ENCODE peak calls at places on chromosomes 12 and 14, in four cellular contexts. One of them, this sample, is unnamed.

GRCh38 chr14:24978862-24979724 is 70.9 kb downstream of the STXBP6 start:
- ATAC-seq in left cardiac atrium: no peak
- ATAC-seq in GM12878: peak; percentile 81
- ATAC-seq in esophagus mucosa: no peak
- ATAC-seq in this sample: no peak

GRCh38 chr14:88546621-88547385 is 8.0 kb downstream of the PTPN21 start:
- ATAC-seq in left cardiac atrium: no peak
- ATAC-seq in GM12878: no peak
- ATAC-seq in esophagus mucosa: no peak
- ATAC-seq in this sample: no peak

GRCh38 chr14:65241125-65241752 is 138.9 kb upstream of the MAX start:
- ATAC-seq in esophagus mucosa: no peak
- ATAC-seq in GM12878: peak; percentile 67
- ATAC-seq in left cardiac atrium: no peak
- ATAC-seq in this sample: no peak

GRCh38 chr12:89497005-89497404 is 27.6 kb downstream of the GALNT4 start:
- ATAC-seq in esophagus mucosa: no peak
- ATAC-seq in GM12878: no peak
- ATAC-seq in left cardiac atrium: no peak
- ATAC-seq in this sample: no peak

GRCh38 chr12:47192046-47192445 is 112.3 kb upstream of the AMIGO2 start:
- ATAC-seq in esophagus mucosa: no peak
- ATAC-seq in GM12878: no peak
- ATAC-seq in left cardiac atrium: no peak
- ATAC-seq in this sample: no peak

GRCh38 chr12:5581616-5582367 is 149.9 kb downstream of the NTF3 start:
- ATAC-seq in esophagus mucosa: no peak
- ATAC-seq in left cardiac atrium: peak; percentile 64
- ATAC-seq in GM12878: no peak
- ATAC-seq in this sample: no peak

GRCh38 chr12:53062011-53062961 is 12.4 kb downstream of the TNS2 start:
- ATAC-seq in left cardiac atrium: no peak
- ATAC-seq in esophagus mucosa: no peak
- ATAC-seq in GM12878: no peak
- ATAC-seq in this sample: no peak

GRCh38 chr12:51460519-51460918 is 35.9 kb downstream of the SLC4A8 start:
- ATAC-seq in esophagus mucosa: no peak
- ATAC-seq in left cardiac atrium: no peak
- ATAC-seq in GM12878: no peak
- ATAC-seq in this sample: no peak

GRCh38 chr12:68097386-68097785 is 62.2 kb downstream of the IFNG start:
- ATAC-seq in left cardiac atrium: no peak
- ATAC-seq in esophagus mucosa: peak; percentile 62
- ATAC-seq in GM12878: no peak
- ATAC-seq in this sample: no peak

GRCh38 chr12:114673169-114673833 is 10.7 kb downstream of the TBX3 start:
- ATAC-seq in left cardiac atrium: peak; percentile 16
- ATAC-seq in esophagus mucosa: no peak
- ATAC-seq in GM12878: no peak
- ATAC-seq in this sample: no peak

GRCh38 chr12:65643595-65644386 is 180.5 kb upstream of the HMGA2 start:
- ATAC-seq in left cardiac atrium: no peak
- ATAC-seq in GM12878: no peak
- ATAC-seq in esophagus mucosa: no peak
- ATAC-seq in this sample: no peak